ENCODE peak calls at places on chromosome 12, in seven cellular contexts. H is lower lobe of right lung, Z is progenitor cell of endocrine pancreas, J is PC-9, F is adrenal gland, E is thyroid gland, Y is mesothelial cell of epicardium. A is an unnamed sample.

GRCh38 chr12:127635838-127636237 is 631.1 kb upstream of the TMEM132C start:
- DNase-seq in H (no peak), Z (no peak), J (no peak), F (no peak), E (no peak), Y (no peak), A (no peak)

GRCh38 chr12:40010899-40011774 is 94.7 kb downstream of the SLC2A13 start:
- DNase-seq in H (no peak), Z (peak; percentile 35), J (peak; percentile 17), F (peak; percentile 44), E (peak; percentile 33), Y (no peak), A (peak; percentile 58)

GRCh38 chr12:77232045-77232444 is 166.7 kb upstream of the E2F7 start:
- DNase-seq in H (no peak), Z (no peak), J (no peak), F (no peak), E (no peak), Y (no peak), A (no peak)

GRCh38 chr12:54719691-54720090 is 71.5 kb upstream of the DCD start:
- DNase-seq in H (no peak), Z (no peak), J (no peak), F (no peak), E (no peak), Y (no peak), A (no peak)

GRCh38 chr12:125090437-125090836 is 25.2 kb downstream of the AACS start:
- DNase-seq in H (no peak), Z (no peak), J (no peak), F (no peak), E (no peak), Y (no peak), A (no peak)

GRCh38 chr12:58046281-58046680 is 104.9 kb downstream of the ATP23 start:
- DNase-seq in H (no peak), Z (no peak), J (no peak), F (no peak), E (no peak), Y (no peak), A (peak; percentile 86)

GRCh38 chr12:104686196-104686595 is 229.4 kb downstream of the CHST11 start:
- DNase-seq in H (no peak), Z (no peak), J (no peak), F (no peak), E (no peak), Y (no peak), A (no peak)

GRCh38 chr12:11795910-11796459 is 146.5 kb downstream of the ETV6 start:
- DNase-seq in H (no peak), Z (no peak), J (peak; percentile 66), F (no peak), E (no peak), Y (no peak), A (no peak)

GRCh38 chr12:24854017-24854416 is 94.9 kb downstream of the BCAT1 start:
- DNase-seq in H (no peak), Z (no peak), J (no peak), F (no peak), E (no peak), Y (no peak), A (no peak)

DNA sequence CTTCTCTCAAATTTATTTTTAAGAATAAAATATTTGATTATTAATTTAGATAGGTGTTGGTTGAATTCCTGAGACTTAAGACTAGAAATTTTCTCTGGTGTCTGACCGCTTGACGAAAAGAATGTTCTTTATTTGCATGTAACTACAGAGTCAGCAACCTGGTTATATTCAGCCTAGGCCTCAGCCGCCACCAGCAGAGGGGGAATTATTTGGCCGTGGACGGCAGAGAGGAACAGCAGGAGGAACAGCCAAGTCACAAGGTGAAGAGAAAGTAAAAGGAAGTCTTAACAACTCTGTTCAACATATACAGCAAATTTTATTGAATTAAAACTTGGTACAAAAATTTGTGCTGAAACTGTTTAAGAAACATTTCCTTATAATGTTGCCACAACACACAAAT is 5.2 kb downstream of the PIWIL1 start:
- DNase-seq in H (no peak), Z (no peak), J (no peak), F (no peak), E (no peak), Y (no peak), A (no peak)
- TF ChIP-seq CTCF in H (no peak), Z (no peak), J (no peak), F (no peak), E (no peak), Y (no peak), A (no peak)

GRCh38 chr12:6355491-6356373 is 13.9 kb upstream of the TNFRSF1A start:
- DNase-seq in H (no peak), Z (no peak), J (no peak), F (no peak), E (no peak), Y (no peak), A (peak; percentile 85)
- TF ChIP-seq CTCF in H (no peak), Z (peak; percentile 15), J (no peak), F (no peak), E (no peak), Y (no peak), A (no peak)

DNA sequence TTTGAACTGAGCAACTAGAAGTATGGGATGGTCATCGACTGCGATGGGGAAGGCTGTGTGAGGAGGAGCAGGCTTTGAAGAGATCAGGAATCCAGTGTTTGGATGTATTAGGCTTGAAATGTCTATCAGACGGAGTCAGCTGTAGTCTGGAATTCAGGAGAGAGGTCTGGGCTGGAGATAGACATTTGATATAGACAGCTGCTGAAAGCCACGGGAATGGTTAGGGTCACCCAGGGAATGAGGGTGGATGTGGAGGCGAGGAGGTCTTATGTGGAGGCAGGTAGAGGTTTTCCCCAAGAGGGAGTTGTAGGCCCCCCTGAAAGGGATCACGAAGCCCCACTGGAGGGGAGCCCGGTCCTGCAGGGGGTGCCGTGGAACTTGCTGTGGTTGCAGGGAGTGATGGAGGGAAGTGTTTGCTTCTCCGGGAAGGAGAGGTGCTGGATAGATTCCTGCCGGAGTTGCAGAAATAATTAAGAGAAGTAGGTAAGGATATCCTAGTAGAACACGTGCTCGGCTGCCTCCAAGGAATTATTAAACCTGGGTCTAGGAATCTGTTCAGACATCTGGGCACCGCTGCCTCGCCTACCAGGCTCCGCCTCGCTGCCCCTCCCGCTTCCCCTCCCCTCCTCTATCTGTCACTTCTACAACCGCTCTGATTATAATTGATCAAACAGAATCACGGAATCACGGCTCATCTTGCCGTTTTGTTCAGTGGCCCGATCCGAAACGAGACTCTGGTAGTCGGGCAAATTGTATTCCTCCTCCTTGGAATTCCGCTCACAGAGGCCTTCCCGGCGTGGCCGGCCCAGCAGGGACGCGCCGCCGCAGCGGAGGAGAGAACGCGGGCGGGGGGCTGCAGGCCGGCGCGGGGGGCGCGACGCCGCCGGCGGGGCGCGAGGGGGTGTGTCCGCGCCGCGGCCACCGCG is 824 bp upstream of the CACNA1C start:
- DNase-seq in H (no peak), Z (no peak), J (no peak), F (no peak), E (no peak), Y (peak; percentile 49), A (no peak)
- TF ChIP-seq CTCF in H (no peak), Z (no peak), J (no peak), F (no peak), E (no peak), Y (no peak), A (no peak)

GRCh38 chr12:50828121-50828520 is 14.6 kb upstream of the TMPRSS12 start:
- DNase-seq in H (no peak), Z (no peak), J (no peak), F (no peak), E (no peak), Y (no peak), A (no peak)

GRCh38 chr12:50820177-50820576 is 22.5 kb upstream of the TMPRSS12 start:
- DNase-seq in H (no peak), Z (no peak), J (no peak), F (no peak), E (no peak), Y (no peak), A (no peak)

GRCh38 chr12:50822082-50822481 is 20.6 kb upstream of the TMPRSS12 start:
- DNase-seq in H (no peak), Z (no peak), J (no peak), F (no peak), E (no peak), Y (no peak), A (no peak)

GRCh38 chr12:50824914-50825313 is 17.8 kb upstream of the TMPRSS12 start:
- DNase-seq in H (no peak), Z (no peak), J (no peak), F (no peak), E (no peak), Y (no peak), A (no peak)

DNA sequence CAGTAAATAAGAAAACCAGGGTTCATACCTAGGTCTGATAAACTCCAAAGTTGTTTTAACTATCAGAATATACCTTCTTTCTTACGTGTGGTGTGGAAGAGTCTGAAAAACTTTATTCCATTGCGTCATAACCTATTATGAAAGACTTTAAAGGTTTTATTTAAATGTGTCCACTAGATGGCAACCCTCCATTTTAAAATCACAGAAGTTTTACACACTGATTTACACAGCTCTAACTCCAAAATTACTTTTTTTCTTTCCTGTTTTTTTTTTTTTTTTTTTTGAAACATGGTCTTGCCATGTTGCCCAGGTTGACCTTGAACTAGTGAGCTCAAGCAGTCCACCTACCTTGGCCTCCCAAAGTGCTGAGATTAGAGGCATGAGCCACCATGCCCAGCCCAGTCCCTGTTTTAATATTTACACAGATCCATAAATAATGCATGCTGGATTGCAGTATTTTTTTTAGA is 17.3 kb upstream of the TMPRSS12 start:
- DNase-seq in H (no peak), Z (no peak), J (no peak), F (no peak), E (peak; percentile 14), Y (no peak), A (no peak)
- TF ChIP-seq CTCF in H (peak; percentile 55), Z (peak; percentile 67), J (peak; percentile 79), F (peak; percentile 70), E (peak; percentile 47), Y (peak; percentile 81), A (peak; percentile 76)

GRCh38 chr12:117685115-117685926 is 283.5 kb downstream of the KSR2 start:
- DNase-seq in H (no peak), Z (no peak), J (peak; percentile 7), F (peak; percentile 16), E (peak; percentile 21), Y (no peak), A (no peak)
- TF ChIP-seq CTCF in H (no peak), Z (no peak), J (no peak), F (no peak), E (no peak), Y (no peak), A (no peak)

DNA sequence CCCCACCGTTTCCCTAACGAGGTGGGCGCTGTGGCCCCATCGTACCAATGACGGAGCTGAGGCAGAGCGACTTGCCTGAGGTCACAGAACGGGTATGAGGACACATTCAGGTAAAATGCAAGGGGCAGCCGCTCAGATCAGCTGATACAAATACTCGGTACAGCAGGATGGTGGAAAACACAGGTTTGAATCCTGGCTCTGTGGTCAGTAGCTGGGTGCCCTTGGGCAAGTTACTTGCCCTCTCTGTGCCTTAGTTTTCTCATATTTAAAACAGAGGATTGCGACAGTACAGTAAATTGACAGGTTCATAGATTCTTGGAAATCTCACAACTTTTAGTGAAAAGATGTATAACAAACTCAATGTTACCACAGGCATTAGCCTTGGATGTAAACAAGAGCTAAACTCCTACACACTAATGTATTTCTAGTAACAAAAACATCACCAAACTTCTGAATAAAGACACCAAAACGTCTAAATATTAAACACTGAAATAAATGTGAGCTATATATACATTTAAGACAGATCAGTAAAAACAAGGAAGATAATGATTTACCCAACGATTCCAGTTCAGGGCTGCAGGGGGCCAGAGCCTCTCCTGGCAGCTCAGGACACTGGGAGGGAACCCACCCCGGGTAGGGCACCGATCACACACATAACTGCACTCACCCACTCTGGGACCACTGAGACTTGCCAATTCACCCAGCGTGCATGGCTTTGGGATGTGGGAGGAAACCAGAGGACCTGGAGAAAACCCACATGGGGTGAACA is 128.4 kb downstream of the RBM19 start:
- DNase-seq in H (no peak), Z (no peak), J (no peak), F (no peak), E (no peak), Y (no peak), A (no peak)
- TF ChIP-seq CTCF in H (no peak), Z (peak; percentile 42), J (no peak), F (no peak), E (no peak), Y (no peak), A (no peak)

GRCh38 chr12:65524666-65525065 is 246.2 kb downstream of the MSRB3 start:
- DNase-seq in H (no peak), Z (no peak), J (no peak), F (no peak), E (no peak), Y (no peak), A (no peak)
- TF ChIP-seq CTCF in H (no peak), Z (no peak), J (no peak), F (no peak), E (no peak), Y (no peak), A (no peak)

A was measured in CD14-positive monocyte.